ENCODE peak calls at places on chromosomes 1 and 21, in ten cellular contexts. F is esophagus squamous epithelium, C is IMR-90, N is A549, O is brain microvascular endothelial cell, U is tibial artery, E is left lung, K is glutamatergic neuron, Y is cardiac fibroblast, S is kidney. V is an unnamed sample.

GRCh38 chr1:87330201-87330953 is 1.7 kb downstream of the LMO4 start:
- DNase-seq in O (no peak), U (no peak), C (peak), N (no peak), S (no peak), E (peak), F (no peak), Y (peak), K (no peak), V (no peak)

GRCh38 chr1:39411526-39411925 is 79.9 kb upstream of the BMP8A start:
- DNase-seq in Y (peak), O (no peak), F (no peak), C (peak), U (no peak), K (no peak), N (no peak), E (no peak), S (no peak), V (no peak)

GRCh38 chr1:25487628-25488027 is 55.8 kb upstream of the LDLRAP1 start:
- DNase-seq in E (no peak), F (no peak), C (no peak), O (no peak), Y (no peak), U (no peak), K (no peak), S (no peak), N (no peak), V (no peak)

GRCh38 chr21:41428847-41429246 is 2.8 kb downstream of the MX1 start:
- DNase-seq in K (no peak), N (no peak), Y (no peak), C (no peak), S (no peak), U (peak), O (no peak), E (no peak), F (no peak), V (no peak)

GRCh38 chr1:44559361-44559760 is 114.9 kb downstream of the TMEM53 start:
- DNase-seq in Y (no peak), E (no peak), S (no peak), O (no peak), U (no peak), C (no peak), K (no peak), F (no peak), N (no peak), V (no peak)

GRCh38 chr1:230319014-230319747 is 107.0 kb downstream of the PGBD5 start:
- DNase-seq in E (peak), Y (no peak), C (no peak), U (no peak), O (no peak), K (no peak), S (no peak), F (no peak), N (no peak), V (no peak)

GRCh38 chr1:8384088-8384487 is 66.2 kb downstream of the SLC45A1 start:
- DNase-seq in E (no peak), N (no peak), O (peak), K (no peak), S (no peak), U (peak), F (no peak), C (peak), Y (peak), V (no peak)

GRCh38 chr1:246794261-246795093 is 70.3 kb downstream of the SCCPDH start:
- DNase-seq in K (peak), O (no peak), N (peak), S (peak), E (no peak), F (no peak), Y (peak), C (peak), U (peak), V (no peak)

GRCh38 chr1:213977486-213977842 is 10.3 kb upstream of the PROX1 start:
- DNase-seq in U (no peak), O (no peak), K (no peak), S (no peak), C (no peak), Y (no peak), N (no peak), E (no peak), F (no peak), V (no peak)

GRCh38 chr1:41045740-41046139 is 24.2 kb upstream of the SLFNL1 start:
- DNase-seq in S (no peak), O (peak), E (no peak), C (peak), F (no peak), U (peak), Y (peak), K (no peak), N (no peak), V (no peak)

GRCh38 chr1:172682812-172683211 is 23.9 kb downstream of the FASLG start:
- DNase-seq in U (no peak), N (no peak), C (no peak), E (no peak), Y (no peak), K (no peak), O (no peak), F (no peak), S (no peak), V (no peak)

GRCh38 chr1:160081261-160081936 is at the start of gene KCNJ9:
- DNase-seq in F (no peak), K (peak), U (no peak), E (no peak), N (no peak), C (no peak), O (no peak), Y (peak), S (peak), V (no peak)

GRCh38 chr1:162726539-162726938 is 64.0 kb upstream of the HSD17B7 start:
- DNase-seq in S (no peak), Y (no peak), K (no peak), F (no peak), U (no peak), O (no peak), N (no peak), E (no peak), C (no peak), V (no peak)

GRCh38 chr1:210246447-210246846 is 13.9 kb downstream of the SERTAD4 start:
- DNase-seq in K (no peak), N (no peak), Y (peak), C (peak), O (peak), U (no peak), S (no peak), E (no peak), F (no peak), V (no peak)

GRCh38 chr1:29695809-29696208 is 459.5 kb downstream of the PTPRU start:
- DNase-seq in C (no peak), E (no peak), K (no peak), Y (no peak), S (no peak), U (no peak), O (no peak), N (no peak), F (no peak), V (no peak)

GRCh38 chr1:29697391-29697780 is 461.1 kb downstream of the PTPRU start:
- DNase-seq in F (no peak), U (no peak), K (no peak), Y (no peak), C (no peak), O (no peak), S (no peak), E (no peak), N (no peak), V (no peak)

GRCh38 chr1:29698626-29699025 is 462.3 kb downstream of the PTPRU start:
- DNase-seq in K (no peak), U (no peak), C (no peak), S (no peak), E (no peak), N (no peak), O (no peak), F (no peak), Y (no peak), V (no peak)

GRCh38 chr1:29696656-29697390 is 460.5 kb downstream of the PTPRU start:
- DNase-seq in N (no peak), S (no peak), C (no peak), K (no peak), O (no peak), F (no peak), Y (no peak), U (no peak), E (no peak), V (no peak)

GRCh38 chr1:29698033-29698432 is 461.7 kb downstream of the PTPRU start:
- DNase-seq in U (no peak), N (peak), O (peak), E (no peak), K (peak), C (peak), Y (peak), F (no peak), S (no peak), V (no peak)
- TF ChIP-seq CTCF in U (no peak), N (peak), O (peak), E (peak), K (peak), C (peak), Y (peak), F (peak), S (peak), V (no peak)

DNA sequence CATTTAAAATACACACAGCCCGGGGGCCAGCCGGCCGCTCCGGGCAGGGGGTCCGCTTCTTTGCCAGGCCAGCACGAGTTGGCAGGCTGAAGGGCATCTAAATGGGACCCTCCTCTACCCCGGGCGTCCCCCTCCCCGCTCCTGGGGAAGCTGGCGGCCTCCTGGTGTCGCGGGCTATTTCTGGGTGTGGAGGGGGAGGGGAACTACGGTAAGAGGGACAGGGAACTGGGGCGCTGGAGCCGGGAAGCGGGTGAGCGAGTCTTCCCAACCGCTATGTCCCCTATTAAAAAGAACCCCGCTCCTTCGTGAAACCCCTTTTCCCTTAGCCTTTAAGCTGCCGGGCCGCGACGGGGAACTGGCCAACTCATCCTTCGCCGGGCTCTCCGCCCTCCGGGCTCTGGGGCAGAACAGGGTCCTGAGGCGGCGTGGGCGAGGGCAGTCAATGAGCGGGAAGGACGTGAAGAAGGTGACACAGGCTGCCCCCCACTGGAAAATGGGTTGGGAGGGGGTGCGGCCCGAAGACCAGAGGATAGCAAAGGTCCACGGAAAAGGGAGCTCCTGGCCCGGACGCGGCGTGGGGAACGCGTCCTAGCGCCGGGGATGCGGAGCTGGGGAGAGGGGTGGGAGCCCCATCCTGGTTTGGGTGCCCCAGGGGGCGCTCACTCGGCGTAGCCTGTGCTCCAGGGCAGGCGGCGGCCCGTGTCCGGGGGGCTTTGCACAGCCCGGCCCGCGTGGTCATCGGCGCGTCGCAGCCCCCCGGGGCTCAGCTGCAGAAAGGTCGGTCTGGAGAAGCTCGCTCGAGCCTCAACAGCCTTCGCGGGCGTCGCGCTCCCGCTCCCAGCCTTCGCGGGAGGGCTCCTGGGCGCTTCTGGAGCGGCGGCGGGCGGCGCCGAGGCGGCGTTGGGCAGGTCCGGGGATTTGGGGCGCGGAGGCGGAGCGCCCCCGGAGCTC is 544 bp downstream of the PPM1J start:
- DNase-seq in Y (peak), N (no peak), S (peak), E (peak), U (no peak), O (no peak), F (no peak), C (no peak), K (peak), V (no peak)
- TF ChIP-seq CTCF in Y (no peak), N (no peak), S (no peak), E (no peak), U (no peak), O (peak), F (no peak), C (no peak), K (no peak), V (no peak)

DNA sequence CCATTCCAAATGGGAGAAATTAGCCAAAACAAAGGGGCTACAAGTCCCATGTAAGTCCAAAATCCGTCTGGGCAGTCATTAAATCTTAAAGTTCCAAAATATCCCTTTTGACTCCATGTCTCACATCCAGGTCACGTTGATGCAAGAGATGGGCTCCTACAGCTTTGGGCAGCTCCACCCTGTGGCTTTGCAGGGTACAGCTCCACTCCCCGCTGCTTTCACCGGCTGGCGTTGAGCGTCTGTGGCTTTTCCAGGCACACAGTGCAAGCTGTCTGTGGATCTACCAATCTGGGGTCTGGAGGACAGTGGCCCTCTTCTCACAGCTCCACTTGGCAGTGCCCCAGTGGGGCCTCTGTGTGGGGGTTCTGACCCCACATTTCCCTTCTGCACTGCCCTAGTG is 130.2 kb downstream of the TPR start:
- DNase-seq in S (no peak), U (no peak), N (peak), E (no peak), O (no peak), K (peak), C (no peak), Y (peak), F (no peak), V (no peak)
- TF ChIP-seq CTCF in S (no peak), U (no peak), N (no peak), E (no peak), O (peak), K (no peak), C (peak), Y (peak), F (no peak), V (no peak)

DNA sequence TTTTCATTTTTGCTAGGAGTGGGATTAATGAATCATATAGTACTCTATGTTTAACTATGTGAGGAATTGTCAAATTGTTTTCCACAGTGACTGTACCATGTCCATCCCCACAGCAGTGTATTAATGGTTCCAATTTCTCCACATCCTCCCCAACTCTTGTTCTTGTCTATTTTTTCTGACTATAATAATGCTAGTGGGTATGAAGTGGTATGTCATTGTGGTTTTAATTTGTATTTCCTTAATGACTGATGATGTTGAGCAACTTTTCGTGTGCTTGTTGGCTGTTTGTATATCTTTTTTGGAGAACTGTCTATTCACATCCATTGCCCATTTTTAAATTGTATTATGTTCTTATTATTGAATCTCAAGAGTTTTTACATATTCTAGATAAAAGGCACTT is 10.0 kb upstream of the KPRP start:
- DNase-seq in F (no peak), E (no peak), S (no peak), O (no peak), Y (no peak), C (no peak), N (no peak), U (no peak), K (no peak), V (no peak)
- TF ChIP-seq CTCF in F (no peak), E (no peak), S (no peak), O (no peak), Y (no peak), C (no peak), N (no peak), U (no peak), K (no peak), V (no peak)

V was measured in activated B cell treated with CpG ODN at 0.5 μM for 24 hours.